ENCODE peak calls at places on chromosomes 4 and X, in seven cellular contexts. One of them, this sample, is unnamed.
A peak's percentile ranks its signal among the peaks of the same experiment; 100 is the strongest.

GRCh38 chr4:64617813-64618212 is 208.6 kb upstream of the TECRL start:
- DNase-seq in NCI-H1105: no peak
- DNase-seq in activated T-helper 1 cell treated with Interleukin-2 at 50 U/mL for 16 hours: no peak
- DNase-seq in SW480: peak; percentile 23
- DNase-seq in D721Med: no peak
- DNase-seq in fibroblast of lung: peak; percentile 22
- DNase-seq in HT1080: peak; percentile 17
- DNase-seq in this sample: peak; percentile 83

GRCh38 chrX:154712781-154713391 is 38.0 kb downstream of the GAB3 start:
- DNase-seq in activated T-helper 1 cell treated with Interleukin-2 at 50 U/mL for 16 hours: no peak
- DNase-seq in SW480: peak; percentile 88
- DNase-seq in fibroblast of lung: peak; percentile 82
- DNase-seq in HT1080: peak; percentile 80
- DNase-seq in D721Med: no peak
- DNase-seq in NCI-H1105: no peak
- DNase-seq in this sample: peak; percentile 49

GRCh38 chrX:72468607-72469006 is 104.0 kb downstream of the HDAC8 start:
- DNase-seq in D721Med: no peak
- DNase-seq in fibroblast of lung: no peak
- DNase-seq in NCI-H1105: no peak
- DNase-seq in SW480: no peak
- DNase-seq in activated T-helper 1 cell treated with Interleukin-2 at 50 U/mL for 16 hours: no peak
- DNase-seq in HT1080: no peak
- DNase-seq in this sample: no peak

GRCh38 chr4:130640583-130640982 is 1544.6 kb downstream of the C4orf33 start:
- DNase-seq in fibroblast of lung: no peak
- DNase-seq in SW480: no peak
- DNase-seq in D721Med: no peak
- DNase-seq in activated T-helper 1 cell treated with Interleukin-2 at 50 U/mL for 16 hours: no peak
- DNase-seq in NCI-H1105: no peak
- DNase-seq in HT1080: no peak
- DNase-seq in this sample: no peak

GRCh38 chrX:30659421-30659820 is 6.2 kb downstream of the GK start:
- DNase-seq in HT1080: peak; percentile 78
- DNase-seq in D721Med: no peak
- DNase-seq in fibroblast of lung: peak; percentile 58
- DNase-seq in NCI-H1105: no peak
- DNase-seq in SW480: no peak
- DNase-seq in activated T-helper 1 cell treated with Interleukin-2 at 50 U/mL for 16 hours: no peak
- DNase-seq in this sample: peak; percentile 92

GRCh38 chr4:3679851-3680311 is 86.3 kb upstream of the ADRA2C start:
- DNase-seq in SW480: no peak
- DNase-seq in HT1080: no peak
- DNase-seq in NCI-H1105: no peak
- DNase-seq in D721Med: no peak
- DNase-seq in activated T-helper 1 cell treated with Interleukin-2 at 50 U/mL for 16 hours: no peak
- DNase-seq in fibroblast of lung: no peak
- DNase-seq in this sample: no peak

GRCh38 chr4:159941076-159941475 is 838.2 kb downstream of the RAPGEF2 start:
- DNase-seq in activated T-helper 1 cell treated with Interleukin-2 at 50 U/mL for 16 hours: no peak
- DNase-seq in fibroblast of lung: no peak
- DNase-seq in NCI-H1105: no peak
- DNase-seq in SW480: no peak
- DNase-seq in D721Med: no peak
- DNase-seq in HT1080: no peak
- DNase-seq in this sample: no peak

GRCh38 chr4:158170691-158171455 is 2.0 kb downstream of the GASK1B start:
- DNase-seq in HT1080: no peak
- DNase-seq in SW480: no peak
- DNase-seq in activated T-helper 1 cell treated with Interleukin-2 at 50 U/mL for 16 hours: no peak
- DNase-seq in NCI-H1105: no peak
- DNase-seq in D721Med: no peak
- DNase-seq in fibroblast of lung: peak; percentile 22
- DNase-seq in this sample: no peak

GRCh38 chr4:88280228-88280795 is 4.0 kb downstream of the PPM1K start:
- DNase-seq in fibroblast of lung: no peak
- DNase-seq in D721Med: no peak
- DNase-seq in activated T-helper 1 cell treated with Interleukin-2 at 50 U/mL for 16 hours: no peak
- DNase-seq in NCI-H1105: no peak
- DNase-seq in SW480: no peak
- DNase-seq in HT1080: no peak
- DNase-seq in this sample: no peak

GRCh38 chr4:170025523-170026252 is 507 bp downstream of the MFAP3L start:
- DNase-seq in HT1080: no peak
- DNase-seq in fibroblast of lung: no peak
- DNase-seq in activated T-helper 1 cell treated with Interleukin-2 at 50 U/mL for 16 hours: no peak
- DNase-seq in SW480: no peak
- DNase-seq in NCI-H1105: no peak
- DNase-seq in D721Med: no peak
- DNase-seq in this sample: no peak

GRCh38 chr4:161003418-161004057 is 1160.3 kb downstream of the FSTL5 start:
- DNase-seq in fibroblast of lung: no peak
- DNase-seq in SW480: no peak
- DNase-seq in HT1080: no peak
- DNase-seq in activated T-helper 1 cell treated with Interleukin-2 at 50 U/mL for 16 hours: no peak
- DNase-seq in D721Med: no peak
- DNase-seq in NCI-H1105: peak; percentile 4
- DNase-seq in this sample: no peak

GRCh38 chr4:55611358-55612059 is 19.5 kb upstream of the PDCL2 start:
- DNase-seq in HT1080: no peak
- DNase-seq in NCI-H1105: no peak
- DNase-seq in fibroblast of lung: no peak
- DNase-seq in activated T-helper 1 cell treated with Interleukin-2 at 50 U/mL for 16 hours: no peak
- DNase-seq in D721Med: no peak
- DNase-seq in SW480: no peak
- DNase-seq in this sample: no peak

GRCh38 chr4:140038031-140038533 is 115.9 kb downstream of the MAML3 start:
- DNase-seq in D721Med: no peak
- DNase-seq in HT1080: peak; percentile 80
- DNase-seq in fibroblast of lung: peak; percentile 90
- DNase-seq in SW480: no peak
- DNase-seq in activated T-helper 1 cell treated with Interleukin-2 at 50 U/mL for 16 hours: no peak
- DNase-seq in NCI-H1105: no peak
- DNase-seq in this sample: no peak

GRCh38 chr4:77141964-77142641 is 14.9 kb upstream of the CCNG2 start:
- DNase-seq in activated T-helper 1 cell treated with Interleukin-2 at 50 U/mL for 16 hours: no peak
- DNase-seq in HT1080: no peak
- DNase-seq in fibroblast of lung: no peak
- DNase-seq in SW480: no peak
- DNase-seq in NCI-H1105: no peak
- DNase-seq in D721Med: no peak
- DNase-seq in this sample: no peak

GRCh38 chr4:145936142-145937020 is 2.2 kb downstream of the ZNF827 start:
- DNase-seq in activated T-helper 1 cell treated with Interleukin-2 at 50 U/mL for 16 hours: peak; percentile 43
- DNase-seq in D721Med: no peak
- DNase-seq in HT1080: peak; percentile 82
- DNase-seq in NCI-H1105: peak; percentile 48
- DNase-seq in fibroblast of lung: peak; percentile 83
- DNase-seq in SW480: peak; percentile 67
- DNase-seq in this sample: peak; percentile 68

GRCh38 chrX:41594634-41595033 is 94.1 kb upstream of the GPR34 start:
- DNase-seq in fibroblast of lung: no peak
- DNase-seq in HT1080: no peak
- DNase-seq in NCI-H1105: no peak
- DNase-seq in activated T-helper 1 cell treated with Interleukin-2 at 50 U/mL for 16 hours: no peak
- DNase-seq in D721Med: no peak
- DNase-seq in SW480: no peak
- DNase-seq in this sample: no peak

GRCh38 chr4:13985824-13986223 is 358.3 kb upstream of the BOD1L1 start:
- DNase-seq in SW480: no peak
- DNase-seq in fibroblast of lung: peak; percentile 53
- DNase-seq in D721Med: no peak
- DNase-seq in activated T-helper 1 cell treated with Interleukin-2 at 50 U/mL for 16 hours: no peak
- DNase-seq in HT1080: no peak
- DNase-seq in NCI-H1105: no peak
- DNase-seq in this sample: no peak

GRCh38 chrX:154918060-154918483 is 31.9 kb downstream of the F8A1 start:
- DNase-seq in D721Med: peak; percentile 2
- DNase-seq in fibroblast of lung: peak; percentile 78
- DNase-seq in SW480: peak; percentile 69
- DNase-seq in HT1080: peak; percentile 58
- DNase-seq in activated T-helper 1 cell treated with Interleukin-2 at 50 U/mL for 16 hours: no peak
- DNase-seq in NCI-H1105: peak; percentile 75
- DNase-seq in this sample: peak; percentile 85

GRCh38 chr4:134762053-134762452 is 560.5 kb upstream of the PABPC4L start:
- DNase-seq in D721Med: no peak
- DNase-seq in fibroblast of lung: no peak
- DNase-seq in activated T-helper 1 cell treated with Interleukin-2 at 50 U/mL for 16 hours: no peak
- DNase-seq in NCI-H1105: no peak
- DNase-seq in HT1080: peak; percentile 1
- DNase-seq in SW480: no peak
- DNase-seq in this sample: no peak

GRCh38 chr4:87848622-87849351 is 16.0 kb downstream of the MEPE start:
- DNase-seq in activated T-helper 1 cell treated with Interleukin-2 at 50 U/mL for 16 hours: no peak
- DNase-seq in fibroblast of lung: peak; percentile 59
- DNase-seq in NCI-H1105: peak; percentile 40
- DNase-seq in D721Med: no peak
- DNase-seq in SW480: peak; percentile 68
- DNase-seq in HT1080: peak; percentile 63
- DNase-seq in this sample: peak; percentile 78

GRCh38 chrX:124239911-124240310 is 92.5 kb upstream of the TEX13D start:
- DNase-seq in activated T-helper 1 cell treated with Interleukin-2 at 50 U/mL for 16 hours: no peak
- DNase-seq in NCI-H1105: no peak
- DNase-seq in D721Med: no peak
- DNase-seq in fibroblast of lung: no peak
- DNase-seq in HT1080: no peak
- DNase-seq in SW480: no peak
- DNase-seq in this sample: no peak

GRCh38 chr4:2353222-2354107 is 65.0 kb downstream of the ZFYVE28 start:
- DNase-seq in D721Med: no peak
- DNase-seq in NCI-H1105: no peak
- DNase-seq in HT1080: no peak
- DNase-seq in SW480: no peak
- DNase-seq in activated T-helper 1 cell treated with Interleukin-2 at 50 U/mL for 16 hours: no peak
- DNase-seq in fibroblast of lung: no peak
- DNase-seq in this sample: no peak

GRCh38 chr4:183599690-183600089 is 59.3 kb downstream of the RWDD4 start:
- DNase-seq in activated T-helper 1 cell treated with Interleukin-2 at 50 U/mL for 16 hours: no peak
- DNase-seq in NCI-H1105: no peak
- DNase-seq in HT1080: no peak
- DNase-seq in D721Med: no peak
- DNase-seq in SW480: peak; percentile 27
- DNase-seq in fibroblast of lung: no peak
- DNase-seq in this sample: no peak

GRCh38 chr4:17780461-17781071 is 855 bp downstream of the FAM184B start:
- DNase-seq in HT1080: no peak
- DNase-seq in activated T-helper 1 cell treated with Interleukin-2 at 50 U/mL for 16 hours: no peak
- DNase-seq in NCI-H1105: no peak
- DNase-seq in fibroblast of lung: peak; percentile 69
- DNase-seq in SW480: no peak
- DNase-seq in D721Med: no peak
- DNase-seq in this sample: no peak

GRCh38 chrX:16144420-16144819 is 21.1 kb downstream of the GRPR start:
- DNase-seq in HT1080: no peak
- DNase-seq in activated T-helper 1 cell treated with Interleukin-2 at 50 U/mL for 16 hours: no peak
- DNase-seq in SW480: no peak
- DNase-seq in NCI-H1105: no peak
- DNase-seq in fibroblast of lung: peak; percentile 38
- DNase-seq in D721Med: no peak
- DNase-seq in this sample: no peak

GRCh38 chrX:17376381-17377046 is 1.5 kb downstream of the NHS start:
- DNase-seq in HT1080: peak; percentile 41
- DNase-seq in D721Med: no peak
- DNase-seq in fibroblast of lung: peak; percentile 13
- DNase-seq in SW480: peak; percentile 16
- DNase-seq in activated T-helper 1 cell treated with Interleukin-2 at 50 U/mL for 16 hours: no peak
- DNase-seq in NCI-H1105: no peak
- DNase-seq in this sample: no peak

GRCh38 chrX:57977992-57978391 is 67.7 kb upstream of the ZXDA start:
- DNase-seq in HT1080: no peak
- DNase-seq in fibroblast of lung: no peak
- DNase-seq in D721Med: no peak
- DNase-seq in NCI-H1105: no peak
- DNase-seq in SW480: peak; percentile 17
- DNase-seq in activated T-helper 1 cell treated with Interleukin-2 at 50 U/mL for 16 hours: no peak
- DNase-seq in this sample: peak; percentile 49

GRCh38 chr4:41719417-41719816 is 29.1 kb downstream of the PHOX2B start:
- DNase-seq in SW480: no peak
- DNase-seq in D721Med: no peak
- DNase-seq in HT1080: peak; percentile 36
- DNase-seq in NCI-H1105: no peak
- DNase-seq in activated T-helper 1 cell treated with Interleukin-2 at 50 U/mL for 16 hours: no peak
- DNase-seq in fibroblast of lung: peak; percentile 6
- DNase-seq in this sample: no peak

GRCh38 chr4:89724716-89725115 is 112.2 kb downstream of the SNCA start:
- DNase-seq in SW480: no peak
- DNase-seq in D721Med: no peak
- DNase-seq in activated T-helper 1 cell treated with Interleukin-2 at 50 U/mL for 16 hours: no peak
- DNase-seq in HT1080: peak; percentile 88
- DNase-seq in NCI-H1105: no peak
- DNase-seq in fibroblast of lung: peak; percentile 85
- DNase-seq in this sample: peak; percentile 55

GRCh38 chr4:153181293-153182080 is 22.8 kb upstream of the TRIM2 start:
- DNase-seq in D721Med: no peak
- DNase-seq in fibroblast of lung: no peak
- DNase-seq in SW480: no peak
- DNase-seq in HT1080: peak; percentile 32
- DNase-seq in activated T-helper 1 cell treated with Interleukin-2 at 50 U/mL for 16 hours: no peak
- DNase-seq in NCI-H1105: no peak
- DNase-seq in this sample: no peak

GRCh38 chr4:72567821-72568620 is 1.0 kb downstream of the ADAMTS3 start:
- DNase-seq in fibroblast of lung: peak; percentile 93
- DNase-seq in D721Med: no peak
- DNase-seq in SW480: peak; percentile 18
- DNase-seq in HT1080: peak; percentile 98
- DNase-seq in NCI-H1105: no peak
- DNase-seq in activated T-helper 1 cell treated with Interleukin-2 at 50 U/mL for 16 hours: no peak
- DNase-seq in this sample: no peak

GRCh38 chr4:152831416-152831815 is 51.7 kb downstream of the ARFIP1 start:
- DNase-seq in fibroblast of lung: peak; percentile 11
- DNase-seq in NCI-H1105: no peak
- DNase-seq in activated T-helper 1 cell treated with Interleukin-2 at 50 U/mL for 16 hours: no peak
- DNase-seq in HT1080: no peak
- DNase-seq in SW480: no peak
- DNase-seq in D721Med: no peak
- DNase-seq in this sample: no peak

GRCh38 chr4:145886871-145887240 is 51.8 kb downstream of the ZNF827 start:
- DNase-seq in SW480: no peak
- DNase-seq in activated T-helper 1 cell treated with Interleukin-2 at 50 U/mL for 16 hours: no peak
- DNase-seq in D721Med: no peak
- DNase-seq in HT1080: no peak
- DNase-seq in fibroblast of lung: no peak
- DNase-seq in NCI-H1105: no peak
- DNase-seq in this sample: no peak

This sample was measured in RKO.